ENCODE peak calls at places on chromosome 13, in six cellular contexts. K is CD4-positive, alpha-beta memory T cell; O is tibial nerve; F is cardiac muscle cell; M is hepatocyte; R is aorta. S is an unnamed sample. For H3K4me1, the result is how much of the 10 kb centered on the place peaks cover.

GRCh38 chr13:45325806-45326205 is 15.2 kb downstream of the TPT1 start:
- DNase-seq in K (no peak), O (peak), F (peak), M (peak), R (no peak), S (peak)

GRCh38 chr13:97567510-97568243 is 133.7 kb downstream of the RAP2A start:
- DNase-seq in K (no peak), O (no peak), F (peak), M (peak), R (no peak), S (no peak)

GRCh38 chr13:78638216-78638615 is 20.7 kb downstream of the OBI1 start:
- DNase-seq in K (no peak), O (no peak), F (no peak), M (no peak), R (no peak), S (no peak)

GRCh38 chr13:93559718-93560117 is 333.1 kb downstream of the GPC6 start:
- DNase-seq in K (no peak), O (no peak), F (peak), M (no peak), R (no peak), S (peak)

GRCh38 chr13:59677966-59678814 is 485.5 kb downstream of the DIAPH3 start:
- DNase-seq in K (peak), O (no peak), F (peak), M (peak), R (no peak), S (no peak)

GRCh38 chr13:90300015-90300414 is 1047.5 kb upstream of the MIR17HG start:
- DNase-seq in K (no peak), O (no peak), F (no peak), M (no peak), R (no peak), S (no peak)

GRCh38 chr13:100875392-100876043 is 200.9 kb upstream of the TMTC4 start:
- DNase-seq in K (no peak), O (no peak), F (peak), M (no peak), R (no peak), S (no peak)

GRCh38 chr13:30766957-30767603 is 31.7 kb downstream of the ALOX5AP start:
- DNase-seq in K (peak), O (no peak), F (no peak), M (peak), R (no peak), S (no peak)

GRCh38 chr13:91280806-91281205 is 66.7 kb upstream of the MIR17HG start:
- DNase-seq in K (no peak), O (no peak), F (no peak), M (no peak), R (no peak), S (peak)

GRCh38 chr13:26707122-26708006 is 53.2 kb downstream of the GPR12 start:
- DNase-seq in K (peak), O (no peak), F (peak), M (peak), R (no peak), S (peak)

GRCh38 chr13:89432997-89433396 is 1761.8 kb downstream of the SLITRK5 start:
- DNase-seq in K (no peak), O (no peak), F (no peak), M (no peak), R (no peak), S (no peak)

GRCh38 chr13:97849305-97849704 is 104.2 kb upstream of the IPO5 start:
- DNase-seq in K (no peak), O (no peak), F (peak), M (peak), R (no peak), S (peak)

GRCh38 chr13:74839656-74840055 is 642.3 kb downstream of the TBC1D4 start:
- DNase-seq in K (no peak), O (no peak), F (peak), M (no peak), R (no peak), S (no peak)

GRCh38 chr13:73059460-73060250 is 850 bp downstream of the KLF5 start:
- DNase-seq in K (peak), O (no peak), F (no peak), M (peak), R (peak), S (peak)

GRCh38 chr13:28421674-28422410 is 73.1 kb downstream of the FLT1 start:
- DNase-seq in K (no peak), O (no peak), F (no peak), M (no peak), R (no peak), S (no peak)

GRCh38 chr13:73262862-73263627 is 204.2 kb downstream of the KLF5 start:
- DNase-seq in K (no peak), O (no peak), F (no peak), M (no peak), R (no peak), S (no peak)

GRCh38 chr13:71877280-71877653 is 10.3 kb upstream of the DACH1 start:
- DNase-seq in K (no peak), O (no peak), F (no peak), M (peak), R (no peak), S (peak)

GRCh38 chr13:114077938-114078335 is 54.5 kb downstream of the RASA3 start:
- DNase-seq in K (no peak), O (peak), F (peak), M (peak), R (no peak), S (no peak)

GRCh38 chr13:23753523-23753922 is 135.7 kb downstream of the MIPEP start:
- DNase-seq in K (no peak), O (no peak), F (peak), M (peak), R (no peak), S (no peak)

GRCh38 chr13:106534844-106535551 is 464 bp downstream of the EFNB2 start:
- DNase-seq in K (peak), O (no peak), F (peak), M (peak), R (peak), S (peak)

GRCh38 chr13:29918845-29919244 is 68.4 kb upstream of the UBL3 start:
- DNase-seq in K (no peak), O (no peak), F (peak), M (no peak), R (no peak), S (no peak)

GRCh38 chr13:79749985-79750551 is 269.1 kb downstream of the NDFIP2 start:
- DNase-seq in K (no peak), O (peak), F (peak), M (peak), R (no peak), S (peak)

GRCh38 chr13:31870511-31870910 is 131.2 kb downstream of the RXFP2 start:
- DNase-seq in K (no peak), O (no peak), F (no peak), M (no peak), R (no peak), S (peak)

GRCh38 chr13:49366841-49367240 is 77.0 kb downstream of the CAB39L start:
- DNase-seq in K (no peak), O (no peak), F (peak), M (no peak), R (no peak), S (no peak)

GRCh38 chr13:100773429-100773828 is 98.8 kb upstream of the TMTC4 start:
- DNase-seq in K (no peak), O (no peak), F (no peak), M (no peak), R (no peak), S (no peak)

GRCh38 chr13:111901301-111901905 is 165.5 kb upstream of the SOX1 start:
- DNase-seq in K (no peak), O (no peak), F (no peak), M (no peak), R (peak), S (no peak)

GRCh38 chr13:97659602-97660001 is 225.6 kb downstream of the RAP2A start:
- DNase-seq in K (no peak), O (no peak), F (peak), M (peak), R (no peak), S (peak)

GRCh38 chr13:113002206-113002821 is 33.3 kb downstream of the MCF2L start:
- DNase-seq in K (no peak), O (no peak), F (no peak), M (peak), R (no peak), S (peak)

GRCh38 chr13:39232401-39232980 is 194.2 kb downstream of the NHLRC3 start:
- DNase-seq in K (no peak), O (no peak), F (no peak), M (no peak), R (no peak), S (no peak)
- H3K4me1 ChIP-seq in K (under half), O (under half), F (under half), M (under half), R (under half), S (under half)

DNA sequence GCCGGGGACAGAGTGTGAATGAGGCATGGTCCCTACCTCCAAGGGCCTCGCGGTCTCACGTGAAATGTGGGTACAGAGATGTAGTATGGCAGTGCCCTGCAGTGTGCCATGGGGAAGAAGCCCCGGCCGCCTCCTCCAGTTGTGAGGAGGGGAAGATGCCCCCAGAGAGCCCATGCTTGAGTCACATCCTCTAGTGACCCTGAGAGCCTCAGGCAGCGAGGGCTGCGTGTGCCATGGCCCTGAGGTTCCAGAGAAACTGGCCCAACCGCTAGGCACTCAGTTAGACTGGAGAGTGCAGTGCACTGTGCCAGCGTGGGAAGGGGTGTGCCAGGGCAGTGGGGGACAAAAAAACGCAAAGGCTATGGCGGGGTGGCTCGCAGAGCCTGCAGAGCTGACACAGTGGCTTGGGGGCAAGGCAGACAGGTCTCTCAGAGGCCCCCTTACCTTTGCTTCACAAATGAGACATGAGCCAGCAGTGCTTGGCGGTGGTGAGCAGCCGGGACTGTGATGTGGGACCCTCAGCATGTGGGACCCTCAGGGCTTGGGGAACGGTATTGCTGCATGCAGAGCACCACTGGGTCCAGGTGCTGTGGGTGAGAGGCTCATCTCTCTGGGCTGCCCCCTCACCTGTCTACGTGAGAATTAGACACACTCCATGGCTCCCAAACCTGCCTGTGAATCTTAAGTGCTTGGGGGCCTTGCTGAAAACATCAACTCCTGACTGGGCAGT is 106.4 kb downstream of the COL4A2 start:
- DNase-seq in K (no peak), O (no peak), F (no peak), M (no peak), R (peak), S (no peak)
- H3K4me1 ChIP-seq in K (under half), O (under half), F (under half), M (under half), R (under half), S (under half)

GRCh38 chr13:99692854-99693253 is 191.6 kb downstream of the TM9SF2 start:
- DNase-seq in K (no peak), O (no peak), F (no peak), M (no peak), R (no peak), S (no peak)
- H3K4me1 ChIP-seq in K (under half), O (under half), F (under half), M (under half), R (under half), S (under half)

GRCh38 chr13:50512602-50513527 is 330.6 kb downstream of the DLEU7 start:
- DNase-seq in K (peak), O (peak), F (peak), M (peak), R (peak), S (peak)
- H3K4me1 ChIP-seq in K (under half), O (under half), F (under half), M (under half), R (under half), S (under half)

GRCh38 chr13:99265823-99266426 is 7.7 kb upstream of the GPR18 start:
- DNase-seq in K (peak), O (no peak), F (peak), M (peak), R (no peak), S (peak)
- H3K4me1 ChIP-seq in K (under half), O (under half), F (under half), M (under half), R (under half), S (under half)

GRCh38 chr13:110400786-110401533 is 93.9 kb downstream of the COL4A2 start:
- DNase-seq in K (no peak), O (no peak), F (peak), M (no peak), R (no peak), S (no peak)
- H3K4me1 ChIP-seq in K (under half), O (under half), F (under half), M (under half), R (under half), S (under half)

GRCh38 chr13:110531671-110532083 is 29.8 kb downstream of the RAB20 start:
- DNase-seq in K (no peak), O (no peak), F (no peak), M (no peak), R (no peak), S (no peak)

GRCh38 chr13:110529522-110530311 is 31.8 kb downstream of the RAB20 start:
- DNase-seq in K (no peak), O (no peak), F (no peak), M (no peak), R (no peak), S (no peak)

GRCh38 chr13:110530839-110531499 is 30.6 kb downstream of the RAB20 start:
- DNase-seq in K (no peak), O (no peak), F (no peak), M (no peak), R (no peak), S (no peak)

GRCh38 chr13:110528371-110528770 is 33.2 kb downstream of the RAB20 start:
- DNase-seq in K (no peak), O (no peak), F (peak), M (peak), R (no peak), S (peak)

DNA sequence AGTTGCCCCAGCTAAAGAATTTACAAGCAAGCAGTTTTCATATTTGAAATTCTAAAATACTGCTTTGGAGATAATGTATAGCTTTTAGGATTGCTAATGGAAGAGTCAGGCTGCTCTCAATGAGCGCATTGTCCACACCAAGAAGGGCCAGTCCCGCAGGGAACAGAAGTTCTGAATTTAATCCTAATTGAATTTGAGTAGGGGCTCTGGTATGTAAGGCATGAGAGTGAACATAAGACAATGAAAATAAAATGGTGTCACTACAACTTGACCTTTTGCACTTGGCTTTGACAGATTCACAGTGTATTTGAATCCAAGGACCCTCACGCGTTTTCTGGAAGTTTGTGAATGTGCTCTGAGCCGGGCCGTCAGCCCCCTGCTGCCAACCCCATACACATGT is 32.6 kb downstream of the RAB20 start:
- DNase-seq in K (no peak), O (no peak), F (no peak), M (no peak), R (no peak), S (peak)
- H3K4me1 ChIP-seq in K (under half), O (under half), F (under half), M (under half), R (under half), S (under half)